ENCODE peak calls at places on chromosomes 16 and 17, in ten cellular contexts. One of them, this sample, is unnamed.

GRCh38 chr16:843771-844170 is 43.2 kb upstream of the GNG13 start:
- DNase-seq in ovary: no peak
- DNase-seq in fibroblast of the aortic adventitia: no peak
- DNase-seq in AG09309: no peak
- DNase-seq in tibial nerve: no peak
- DNase-seq in fibroblast of lung: no peak
- DNase-seq in brain microvascular endothelial cell: no peak
- DNase-seq in body of pancreas: no peak
- DNase-seq in lower leg skin: no peak
- DNase-seq in HCT116: no peak
- DNase-seq in this sample: peak; percentile 65

GRCh38 chr16:87955302-87956168 is 4.3 kb downstream of the BANP start:
- DNase-seq in ovary: no peak
- DNase-seq in fibroblast of the aortic adventitia: peak; percentile 22
- DNase-seq in AG09309: no peak
- DNase-seq in tibial nerve: no peak
- DNase-seq in fibroblast of lung: no peak
- DNase-seq in brain microvascular endothelial cell: peak; percentile 20
- DNase-seq in body of pancreas: no peak
- DNase-seq in lower leg skin: no peak
- DNase-seq in HCT116: no peak
- DNase-seq in this sample: no peak

GRCh38 chr16:80896778-80897177 is 92.4 kb upstream of the CDYL2 start:
- DNase-seq in ovary: no peak
- DNase-seq in fibroblast of the aortic adventitia: no peak
- DNase-seq in AG09309: no peak
- DNase-seq in tibial nerve: no peak
- DNase-seq in fibroblast of lung: no peak
- DNase-seq in brain microvascular endothelial cell: no peak
- DNase-seq in body of pancreas: no peak
- DNase-seq in lower leg skin: peak; percentile 24
- DNase-seq in HCT116: no peak
- DNase-seq in this sample: no peak

GRCh38 chr17:14341866-14342265 is 41.0 kb downstream of the HS3ST3B1 start:
- DNase-seq in ovary: no peak
- DNase-seq in fibroblast of the aortic adventitia: peak; percentile 56
- DNase-seq in AG09309: no peak
- DNase-seq in tibial nerve: no peak
- DNase-seq in fibroblast of lung: no peak
- DNase-seq in brain microvascular endothelial cell: no peak
- DNase-seq in body of pancreas: no peak
- DNase-seq in lower leg skin: no peak
- DNase-seq in HCT116: no peak
- DNase-seq in this sample: no peak

GRCh38 chr16:73205153-73205549 is 157.2 kb upstream of the ZFHX3 start:
- DNase-seq in ovary: no peak
- DNase-seq in fibroblast of the aortic adventitia: no peak
- DNase-seq in AG09309: no peak
- DNase-seq in tibial nerve: no peak
- DNase-seq in fibroblast of lung: no peak
- DNase-seq in brain microvascular endothelial cell: no peak
- DNase-seq in body of pancreas: no peak
- DNase-seq in lower leg skin: no peak
- DNase-seq in HCT116: no peak
- DNase-seq in this sample: no peak

GRCh38 chr17:73972056-73972455 is 231.4 kb upstream of the RPL38 start:
- DNase-seq in ovary: no peak
- DNase-seq in fibroblast of the aortic adventitia: no peak
- DNase-seq in AG09309: no peak
- DNase-seq in tibial nerve: no peak
- DNase-seq in fibroblast of lung: no peak
- DNase-seq in brain microvascular endothelial cell: no peak
- DNase-seq in body of pancreas: no peak
- DNase-seq in lower leg skin: no peak
- DNase-seq in HCT116: no peak
- DNase-seq in this sample: no peak

GRCh38 chr16:69499541-69500255 is 66.1 kb upstream of the NFAT5 start:
- DNase-seq in ovary: no peak
- DNase-seq in fibroblast of the aortic adventitia: no peak
- DNase-seq in AG09309: no peak
- DNase-seq in tibial nerve: no peak
- DNase-seq in fibroblast of lung: no peak
- DNase-seq in brain microvascular endothelial cell: no peak
- DNase-seq in body of pancreas: no peak
- DNase-seq in lower leg skin: no peak
- DNase-seq in HCT116: no peak
- DNase-seq in this sample: no peak

GRCh38 chr16:89422905-89423630 is 67.3 kb downstream of the ANKRD11 start:
- DNase-seq in ovary: no peak
- DNase-seq in fibroblast of the aortic adventitia: peak; percentile 33
- DNase-seq in AG09309: no peak
- DNase-seq in tibial nerve: no peak
- DNase-seq in fibroblast of lung: peak; percentile 28
- DNase-seq in brain microvascular endothelial cell: peak; percentile 74
- DNase-seq in body of pancreas: peak; percentile 37
- DNase-seq in lower leg skin: no peak
- DNase-seq in HCT116: no peak
- DNase-seq in this sample: peak; percentile 45

GRCh38 chr16:3610698-3611144 is 685 bp downstream of the SLX4 start:
- DNase-seq in ovary: no peak
- DNase-seq in fibroblast of the aortic adventitia: peak; percentile 5
- DNase-seq in AG09309: no peak
- DNase-seq in tibial nerve: no peak
- DNase-seq in fibroblast of lung: no peak
- DNase-seq in brain microvascular endothelial cell: no peak
- DNase-seq in body of pancreas: no peak
- DNase-seq in lower leg skin: no peak
- DNase-seq in HCT116: no peak
- DNase-seq in this sample: no peak

GRCh38 chr17:12998461-12998860 is 19.4 kb downstream of the ELAC2 start:
- DNase-seq in ovary: no peak
- DNase-seq in fibroblast of the aortic adventitia: no peak
- DNase-seq in AG09309: no peak
- DNase-seq in tibial nerve: no peak
- DNase-seq in fibroblast of lung: no peak
- DNase-seq in brain microvascular endothelial cell: no peak
- DNase-seq in body of pancreas: no peak
- DNase-seq in lower leg skin: no peak
- DNase-seq in HCT116: no peak
- DNase-seq in this sample: no peak

GRCh38 chr17:17840751-17841591 is 4.2 kb upstream of the SREBF1 start:
- DNase-seq in ovary: peak; percentile 33
- DNase-seq in fibroblast of the aortic adventitia: peak; percentile 47
- DNase-seq in AG09309: no peak
- DNase-seq in tibial nerve: peak; percentile 65
- DNase-seq in fibroblast of lung: peak; percentile 68
- DNase-seq in brain microvascular endothelial cell: peak; percentile 28
- DNase-seq in body of pancreas: no peak
- DNase-seq in lower leg skin: no peak
- DNase-seq in HCT116: no peak
- DNase-seq in this sample: no peak

GRCh38 chr17:79353016-79353415 is 257.8 kb downstream of the RBFOX3 start:
- DNase-seq in ovary: no peak
- DNase-seq in fibroblast of the aortic adventitia: no peak
- DNase-seq in AG09309: no peak
- DNase-seq in tibial nerve: no peak
- DNase-seq in fibroblast of lung: no peak
- DNase-seq in brain microvascular endothelial cell: no peak
- DNase-seq in body of pancreas: no peak
- DNase-seq in lower leg skin: no peak
- DNase-seq in HCT116: no peak
- DNase-seq in this sample: peak; percentile 35

GRCh38 chr17:81436294-81436849 is 41.1 kb downstream of the BAHCC1 start:
- DNase-seq in ovary: peak; percentile 76
- DNase-seq in fibroblast of the aortic adventitia: no peak
- DNase-seq in AG09309: no peak
- DNase-seq in tibial nerve: no peak
- DNase-seq in fibroblast of lung: peak; percentile 62
- DNase-seq in brain microvascular endothelial cell: no peak
- DNase-seq in body of pancreas: no peak
- DNase-seq in lower leg skin: no peak
- DNase-seq in HCT116: no peak
- DNase-seq in this sample: no peak

GRCh38 chr16:997440-998051 is 16.0 kb downstream of the SOX8 start:
- DNase-seq in ovary: no peak
- DNase-seq in fibroblast of the aortic adventitia: peak; percentile 22
- DNase-seq in AG09309: no peak
- DNase-seq in tibial nerve: no peak
- DNase-seq in fibroblast of lung: peak; percentile 16
- DNase-seq in brain microvascular endothelial cell: no peak
- DNase-seq in body of pancreas: peak; percentile 67
- DNase-seq in lower leg skin: no peak
- DNase-seq in HCT116: no peak
- DNase-seq in this sample: peak; percentile 91

GRCh38 chr17:62981933-62982332 is 15.9 kb downstream of the TANC2 start:
- DNase-seq in ovary: no peak
- DNase-seq in fibroblast of the aortic adventitia: no peak
- DNase-seq in AG09309: no peak
- DNase-seq in tibial nerve: no peak
- DNase-seq in fibroblast of lung: no peak
- DNase-seq in brain microvascular endothelial cell: no peak
- DNase-seq in body of pancreas: no peak
- DNase-seq in lower leg skin: no peak
- DNase-seq in HCT116: no peak
- DNase-seq in this sample: no peak

GRCh38 chr16:73071131-73071940 is 23.4 kb upstream of the ZFHX3 start:
- DNase-seq in ovary: peak; percentile 56
- DNase-seq in fibroblast of the aortic adventitia: peak; percentile 47
- DNase-seq in AG09309: no peak
- DNase-seq in tibial nerve: no peak
- DNase-seq in fibroblast of lung: peak; percentile 49
- DNase-seq in brain microvascular endothelial cell: no peak
- DNase-seq in body of pancreas: peak; percentile 78
- DNase-seq in lower leg skin: no peak
- DNase-seq in HCT116: no peak
- DNase-seq in this sample: peak; percentile 84

GRCh38 chr17:55466671-55467070 is 44.6 kb downstream of the SMIM36 start:
- DNase-seq in ovary: no peak
- DNase-seq in fibroblast of the aortic adventitia: no peak
- DNase-seq in AG09309: no peak
- DNase-seq in tibial nerve: no peak
- DNase-seq in fibroblast of lung: no peak
- DNase-seq in brain microvascular endothelial cell: no peak
- DNase-seq in body of pancreas: no peak
- DNase-seq in lower leg skin: no peak
- DNase-seq in HCT116: no peak
- DNase-seq in this sample: no peak

GRCh38 chr17:17994271-17994670 is 21.6 kb downstream of the DRC3 start:
- DNase-seq in ovary: no peak
- DNase-seq in fibroblast of the aortic adventitia: peak; percentile 12
- DNase-seq in AG09309: no peak
- DNase-seq in tibial nerve: no peak
- DNase-seq in fibroblast of lung: peak; percentile 38
- DNase-seq in brain microvascular endothelial cell: no peak
- DNase-seq in body of pancreas: no peak
- DNase-seq in lower leg skin: no peak
- DNase-seq in HCT116: peak; percentile 15
- DNase-seq in this sample: peak; percentile 25

GRCh38 chr16:89123831-89124100 is 30.1 kb downstream of the ACSF3 start:
- DNase-seq in ovary: no peak
- DNase-seq in fibroblast of the aortic adventitia: no peak
- DNase-seq in AG09309: no peak
- DNase-seq in tibial nerve: no peak
- DNase-seq in fibroblast of lung: no peak
- DNase-seq in brain microvascular endothelial cell: no peak
- DNase-seq in body of pancreas: no peak
- DNase-seq in lower leg skin: no peak
- DNase-seq in HCT116: no peak
- DNase-seq in this sample: peak; percentile 73

GRCh38 chr16:81927561-81928185 is 83.6 kb downstream of the SDR42E1 start:
- DNase-seq in ovary: no peak
- DNase-seq in fibroblast of the aortic adventitia: no peak
- DNase-seq in AG09309: no peak
- DNase-seq in tibial nerve: no peak
- DNase-seq in fibroblast of lung: no peak
- DNase-seq in brain microvascular endothelial cell: no peak
- DNase-seq in body of pancreas: no peak
- DNase-seq in lower leg skin: no peak
- DNase-seq in HCT116: no peak
- DNase-seq in this sample: no peak
- TF ChIP-seq CTCF in ovary: no peak
- TF ChIP-seq CTCF in fibroblast of the aortic adventitia: no peak
- TF ChIP-seq CTCF in AG09309: no peak
- TF ChIP-seq CTCF in tibial nerve: no peak
- TF ChIP-seq CTCF in fibroblast of lung: no peak
- TF ChIP-seq CTCF in brain microvascular endothelial cell: no peak
- TF ChIP-seq CTCF in body of pancreas: no peak
- TF ChIP-seq CTCF in lower leg skin: no peak
- TF ChIP-seq CTCF in HCT116: no peak
- TF ChIP-seq CTCF in this sample: no peak

DNA sequence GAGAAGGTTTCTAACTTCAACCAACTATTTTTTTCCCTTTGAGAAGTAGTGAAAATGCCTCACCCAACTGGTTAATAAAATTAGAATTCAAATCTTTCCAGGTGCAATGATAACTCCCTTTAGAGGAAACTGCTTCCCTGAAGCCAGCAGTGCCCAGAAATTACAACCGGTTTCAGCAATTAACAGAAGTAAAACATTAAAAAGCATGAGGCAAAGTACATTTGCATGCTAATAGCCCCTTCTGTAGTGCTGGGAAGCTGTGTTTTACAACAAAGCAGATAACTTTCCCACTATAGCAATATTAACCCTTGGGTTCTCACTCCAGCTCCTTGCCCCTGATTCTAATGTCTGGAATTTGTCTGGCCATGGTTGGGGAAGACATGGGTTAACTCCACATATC is 101.8 kb downstream of the SOX9 start:
- DNase-seq in ovary: no peak
- DNase-seq in fibroblast of the aortic adventitia: no peak
- DNase-seq in AG09309: no peak
- DNase-seq in tibial nerve: no peak
- DNase-seq in fibroblast of lung: no peak
- DNase-seq in brain microvascular endothelial cell: no peak
- DNase-seq in body of pancreas: no peak
- DNase-seq in lower leg skin: no peak
- DNase-seq in HCT116: no peak
- DNase-seq in this sample: no peak
- H3K4me3 ChIP-seq in ovary: no peak overlapping the region
- H3K4me3 ChIP-seq in fibroblast of the aortic adventitia: no peak overlapping the region
- H3K4me3 ChIP-seq in AG09309: no peak overlapping the region
- H3K4me3 ChIP-seq in tibial nerve: no peak overlapping the region
- H3K4me3 ChIP-seq in fibroblast of lung: no peak overlapping the region
- H3K4me3 ChIP-seq in brain microvascular endothelial cell: no peak overlapping the region
- H3K4me3 ChIP-seq in body of pancreas: no peak overlapping the region
- H3K4me3 ChIP-seq in lower leg skin: no peak overlapping the region
- H3K4me3 ChIP-seq in HCT116: no peak overlapping the region
- H3K4me3 ChIP-seq in this sample: no peak overlapping the region

GRCh38 chr16:68235105-68235881 is 634 bp downstream of the ESRP2 start:
- DNase-seq in ovary: peak; percentile 46
- DNase-seq in fibroblast of the aortic adventitia: no peak
- DNase-seq in AG09309: no peak
- DNase-seq in tibial nerve: no peak
- DNase-seq in fibroblast of lung: no peak
- DNase-seq in brain microvascular endothelial cell: no peak
- DNase-seq in body of pancreas: peak; percentile 77
- DNase-seq in lower leg skin: no peak
- DNase-seq in HCT116: no peak
- DNase-seq in this sample: peak; percentile 86
- TF ChIP-seq CTCF in ovary: no peak
- TF ChIP-seq CTCF in fibroblast of the aortic adventitia: no peak
- TF ChIP-seq CTCF in AG09309: no peak
- TF ChIP-seq CTCF in tibial nerve: no peak
- TF ChIP-seq CTCF in fibroblast of lung: no peak
- TF ChIP-seq CTCF in brain microvascular endothelial cell: no peak
- TF ChIP-seq CTCF in body of pancreas: peak; percentile 13
- TF ChIP-seq CTCF in lower leg skin: no peak
- TF ChIP-seq CTCF in HCT116: peak; percentile 43
- TF ChIP-seq CTCF in this sample: no peak

GRCh38 chr16:29720703-29721102 is 25.1 kb downstream of the C16orf54 start:
- DNase-seq in ovary: no peak
- DNase-seq in fibroblast of the aortic adventitia: peak; percentile 19
- DNase-seq in AG09309: no peak
- DNase-seq in tibial nerve: no peak
- DNase-seq in fibroblast of lung: no peak
- DNase-seq in brain microvascular endothelial cell: no peak
- DNase-seq in body of pancreas: no peak
- DNase-seq in lower leg skin: no peak
- DNase-seq in HCT116: no peak
- DNase-seq in this sample: no peak
- H3K4me3 ChIP-seq in ovary: no peak overlapping the region
- H3K4me3 ChIP-seq in fibroblast of the aortic adventitia: no peak overlapping the region
- H3K4me3 ChIP-seq in AG09309: no peak overlapping the region
- H3K4me3 ChIP-seq in tibial nerve: no peak overlapping the region
- H3K4me3 ChIP-seq in fibroblast of lung: no peak overlapping the region
- H3K4me3 ChIP-seq in brain microvascular endothelial cell: no peak overlapping the region
- H3K4me3 ChIP-seq in body of pancreas: no peak overlapping the region
- H3K4me3 ChIP-seq in lower leg skin: no peak overlapping the region
- H3K4me3 ChIP-seq in HCT116: no peak overlapping the region
- H3K4me3 ChIP-seq in this sample: no peak overlapping the region

This sample was measured in kidney.